ENCODE peak calls at places on chromosomes 4 and X, in ten cellular contexts. One of them, this sample, is unnamed.

GRCh38 chr4:169940460-169940859 is 85.7 kb downstream of the MFAP3L start:
- DNase-seq in neuronal stem cell: no peak
- DNase-seq in bronchial epithelial cell: no peak
- DNase-seq in neural crest cell: no peak
- DNase-seq in ELR: peak; percentile 6
- DNase-seq in amygdala: no peak
- DNase-seq in T-cell: no peak
- DNase-seq in spleen: no peak
- DNase-seq in NCI-H1092 treated with DMSO at 0.1 percent for 48 hours: no peak
- DNase-seq in substantia nigra: no peak
- DNase-seq in this sample: no peak

GRCh38 chr4:107862658-107863057 is 37.9 kb downstream of the SGMS2 start:
- DNase-seq in NCI-H1092 treated with DMSO at 0.1 percent for 48 hours: no peak
- DNase-seq in ELR: peak; percentile 93
- DNase-seq in bronchial epithelial cell: peak; percentile 100
- DNase-seq in spleen: no peak
- DNase-seq in amygdala: no peak
- DNase-seq in neural crest cell: no peak
- DNase-seq in substantia nigra: no peak
- DNase-seq in neuronal stem cell: no peak
- DNase-seq in T-cell: no peak
- DNase-seq in this sample: no peak

GRCh38 chrX:45843518-45843917 is 642.8 kb upstream of the DIPK2B start:
- DNase-seq in spleen: no peak
- DNase-seq in NCI-H1092 treated with DMSO at 0.1 percent for 48 hours: no peak
- DNase-seq in substantia nigra: no peak
- DNase-seq in ELR: peak; percentile 44
- DNase-seq in amygdala: no peak
- DNase-seq in T-cell: peak; percentile 6
- DNase-seq in bronchial epithelial cell: peak; percentile 24
- DNase-seq in neural crest cell: no peak
- DNase-seq in neuronal stem cell: no peak
- DNase-seq in this sample: no peak

GRCh38 chrX:109475174-109475891 is 6.6 kb downstream of the GUCY2F start:
- DNase-seq in bronchial epithelial cell: peak; percentile 56
- DNase-seq in NCI-H1092 treated with DMSO at 0.1 percent for 48 hours: peak; percentile 46
- DNase-seq in amygdala: peak; percentile 17
- DNase-seq in T-cell: no peak
- DNase-seq in spleen: no peak
- DNase-seq in substantia nigra: peak; percentile 19
- DNase-seq in neuronal stem cell: peak; percentile 45
- DNase-seq in neural crest cell: peak; percentile 65
- DNase-seq in ELR: peak; percentile 53
- DNase-seq in this sample: peak; percentile 43

GRCh38 chr4:104064650-104065577 is 345.1 kb upstream of the TACR3 start:
- DNase-seq in amygdala: peak; percentile 1
- DNase-seq in T-cell: no peak
- DNase-seq in ELR: peak; percentile 33
- DNase-seq in NCI-H1092 treated with DMSO at 0.1 percent for 48 hours: peak; percentile 74
- DNase-seq in substantia nigra: peak; percentile 76
- DNase-seq in neuronal stem cell: peak; percentile 38
- DNase-seq in bronchial epithelial cell: peak; percentile 43
- DNase-seq in spleen: no peak
- DNase-seq in neural crest cell: peak; percentile 55
- DNase-seq in this sample: peak; percentile 0

GRCh38 chr4:70818173-70818856 is 21.4 kb downstream of the GRSF1 start:
- DNase-seq in ELR: no peak
- DNase-seq in NCI-H1092 treated with DMSO at 0.1 percent for 48 hours: no peak
- DNase-seq in substantia nigra: no peak
- DNase-seq in neuronal stem cell: no peak
- DNase-seq in spleen: no peak
- DNase-seq in bronchial epithelial cell: no peak
- DNase-seq in T-cell: no peak
- DNase-seq in amygdala: no peak
- DNase-seq in neural crest cell: no peak
- DNase-seq in this sample: no peak

GRCh38 chrX:104929324-104929723 is 291.2 kb downstream of the TEX13A start:
- DNase-seq in bronchial epithelial cell: no peak
- DNase-seq in amygdala: no peak
- DNase-seq in NCI-H1092 treated with DMSO at 0.1 percent for 48 hours: peak; percentile 0
- DNase-seq in ELR: no peak
- DNase-seq in spleen: no peak
- DNase-seq in neuronal stem cell: no peak
- DNase-seq in substantia nigra: no peak
- DNase-seq in neural crest cell: no peak
- DNase-seq in T-cell: no peak
- DNase-seq in this sample: no peak

GRCh38 chr4:47167391-47167790 is 136.0 kb downstream of the GABRB1 start:
- DNase-seq in neuronal stem cell: no peak
- DNase-seq in ELR: no peak
- DNase-seq in substantia nigra: no peak
- DNase-seq in neural crest cell: no peak
- DNase-seq in NCI-H1092 treated with DMSO at 0.1 percent for 48 hours: no peak
- DNase-seq in amygdala: no peak
- DNase-seq in spleen: no peak
- DNase-seq in bronchial epithelial cell: no peak
- DNase-seq in T-cell: no peak
- DNase-seq in this sample: peak; percentile 4

GRCh38 chr4:122005064-122005755 is 53.4 kb upstream of the TRPC3 start:
- DNase-seq in neuronal stem cell: no peak
- DNase-seq in spleen: no peak
- DNase-seq in amygdala: no peak
- DNase-seq in NCI-H1092 treated with DMSO at 0.1 percent for 48 hours: no peak
- DNase-seq in T-cell: no peak
- DNase-seq in bronchial epithelial cell: no peak
- DNase-seq in neural crest cell: no peak
- DNase-seq in ELR: no peak
- DNase-seq in substantia nigra: no peak
- DNase-seq in this sample: no peak

GRCh38 chr4:73452953-73453700 is 17.1 kb downstream of the AFP start:
- DNase-seq in T-cell: no peak
- DNase-seq in spleen: no peak
- DNase-seq in neural crest cell: no peak
- DNase-seq in neuronal stem cell: no peak
- DNase-seq in ELR: no peak
- DNase-seq in amygdala: no peak
- DNase-seq in bronchial epithelial cell: peak; percentile 48
- DNase-seq in substantia nigra: no peak
- DNase-seq in NCI-H1092 treated with DMSO at 0.1 percent for 48 hours: no peak
- DNase-seq in this sample: no peak

GRCh38 chr4:184748251-184748652 is 14.4 kb upstream of the CENPU start:
- DNase-seq in amygdala: no peak
- DNase-seq in spleen: no peak
- DNase-seq in substantia nigra: no peak
- DNase-seq in T-cell: no peak
- DNase-seq in neural crest cell: no peak
- DNase-seq in bronchial epithelial cell: peak; percentile 88
- DNase-seq in ELR: no peak
- DNase-seq in NCI-H1092 treated with DMSO at 0.1 percent for 48 hours: no peak
- DNase-seq in neuronal stem cell: no peak
- DNase-seq in this sample: peak; percentile 85

GRCh38 chr4:80931645-80932215 is 98.8 kb upstream of the BMP3 start:
- DNase-seq in bronchial epithelial cell: no peak
- DNase-seq in substantia nigra: no peak
- DNase-seq in neural crest cell: no peak
- DNase-seq in ELR: no peak
- DNase-seq in spleen: no peak
- DNase-seq in T-cell: no peak
- DNase-seq in NCI-H1092 treated with DMSO at 0.1 percent for 48 hours: no peak
- DNase-seq in amygdala: no peak
- DNase-seq in neuronal stem cell: no peak
- DNase-seq in this sample: no peak

This sample was measured in T47D.